ENCODE peak calls at places on chromosome 7, in seven cellular contexts. One of them, this sample, is unnamed.

GRCh38 chr7:157875230-157876179 is 538.7 kb downstream of the DNAJB6 start:
- DNase-seq in IMR-90: no peak
- DNase-seq in HS-5: no peak
- DNase-seq in T-helper 2 cell: peak; percentile 5
- DNase-seq in left ventricle myocardium inferior: no peak
- DNase-seq in AG04450: no peak
- DNase-seq in GM23248: peak; percentile 3
- DNase-seq in this sample: peak; percentile 8

GRCh38 chr7:143979359-143979758 is 20.8 kb upstream of the OR6B1 start:
- DNase-seq in T-helper 2 cell: no peak
- DNase-seq in AG04450: no peak
- DNase-seq in IMR-90: peak; percentile 54
- DNase-seq in GM23248: peak; percentile 74
- DNase-seq in left ventricle myocardium inferior: no peak
- DNase-seq in HS-5: peak; percentile 55
- DNase-seq in this sample: peak; percentile 40

GRCh38 chr7:37285701-37286475 is 162.8 kb downstream of the ELMO1 start:
- DNase-seq in IMR-90: no peak
- DNase-seq in left ventricle myocardium inferior: no peak
- DNase-seq in GM23248: no peak
- DNase-seq in AG04450: no peak
- DNase-seq in T-helper 2 cell: no peak
- DNase-seq in HS-5: no peak
- DNase-seq in this sample: no peak

GRCh38 chr7:132618271-132618955 is 42.1 kb upstream of the PLXNA4 start:
- DNase-seq in AG04450: no peak
- DNase-seq in left ventricle myocardium inferior: no peak
- DNase-seq in T-helper 2 cell: no peak
- DNase-seq in HS-5: no peak
- DNase-seq in IMR-90: no peak
- DNase-seq in GM23248: peak; percentile 19
- DNase-seq in this sample: no peak

GRCh38 chr7:29177963-29178612 is 16.5 kb upstream of the CHN2 start:
- DNase-seq in AG04450: no peak
- DNase-seq in IMR-90: no peak
- DNase-seq in left ventricle myocardium inferior: peak; percentile 35
- DNase-seq in GM23248: no peak
- DNase-seq in T-helper 2 cell: no peak
- DNase-seq in HS-5: no peak
- DNase-seq in this sample: peak; percentile 36

GRCh38 chr7:72793791-72794190 is 34.2 kb downstream of the TYW1B start:
- DNase-seq in left ventricle myocardium inferior: no peak
- DNase-seq in IMR-90: no peak
- DNase-seq in AG04450: no peak
- DNase-seq in HS-5: no peak
- DNase-seq in T-helper 2 cell: no peak
- DNase-seq in GM23248: no peak
- DNase-seq in this sample: no peak

GRCh38 chr7:73668103-73668937 is 689 bp downstream of the VPS37D start:
- DNase-seq in AG04450: no peak
- DNase-seq in IMR-90: no peak
- DNase-seq in GM23248: peak; percentile 27
- DNase-seq in T-helper 2 cell: no peak
- DNase-seq in HS-5: no peak
- DNase-seq in left ventricle myocardium inferior: no peak
- DNase-seq in this sample: no peak

GRCh38 chr7:14698239-14698638 is 204.3 kb downstream of the DGKB start:
- DNase-seq in IMR-90: no peak
- DNase-seq in left ventricle myocardium inferior: no peak
- DNase-seq in HS-5: no peak
- DNase-seq in T-helper 2 cell: no peak
- DNase-seq in AG04450: no peak
- DNase-seq in GM23248: peak; percentile 21
- DNase-seq in this sample: peak; percentile 14

GRCh38 chr7:127413962-127414361 is 21.5 kb upstream of the ZNF800 start:
- DNase-seq in HS-5: no peak
- DNase-seq in T-helper 2 cell: peak; percentile 43
- DNase-seq in AG04450: no peak
- DNase-seq in left ventricle myocardium inferior: no peak
- DNase-seq in GM23248: no peak
- DNase-seq in IMR-90: no peak
- DNase-seq in this sample: no peak

GRCh38 chr7:155471728-155472127 is 13.8 kb downstream of the EN2 start:
- DNase-seq in T-helper 2 cell: no peak
- DNase-seq in left ventricle myocardium inferior: no peak
- DNase-seq in AG04450: no peak
- DNase-seq in IMR-90: no peak
- DNase-seq in GM23248: no peak
- DNase-seq in HS-5: no peak
- DNase-seq in this sample: no peak

This sample was measured in fibroblast of mammary gland.